ENCODE peak calls at places on chromosomes 2 and 18, in ten cellular contexts. One of them, this sample, is unnamed.

GRCh38 chr2:29729932-29730331 is 191.5 kb downstream of the ALK start:
- DNase-seq in GM19239: no peak
- DNase-seq in globus pallidus: no peak
- DNase-seq in activated effector memory CD4-positive, alpha-beta T cell treated with Interleukin-2 at 50 U/mL for 16 hours: no peak
- DNase-seq in AG08396: no peak
- DNase-seq in NCI-H1694: no peak
- DNase-seq in stimulated activated CD4-positive, alpha-beta T cell treated with anti-CD3 and anti-CD28 coated beads, Interleukin-1b, Interleukin-23, amount 100 ng/mL, for 24 hours: no peak
- DNase-seq in mesendoderm: no peak
- DNase-seq in activated T-cell treated with anti-CD3 and anti-CD28 coated beads, Interleukin-2, amount 50 U/mL, for 72 hours: no peak
- DNase-seq in NCI-H510A treated with DMSO at 0.1 percent for 48 hours: no peak
- DNase-seq in this sample: no peak

GRCh38 chr18:62950246-62950645 is 234.9 kb downstream of the PHLPP1 start:
- DNase-seq in GM19239: no peak
- DNase-seq in globus pallidus: no peak
- DNase-seq in activated effector memory CD4-positive, alpha-beta T cell treated with Interleukin-2 at 50 U/mL for 16 hours: no peak
- DNase-seq in AG08396: no peak
- DNase-seq in NCI-H1694: no peak
- DNase-seq in stimulated activated CD4-positive, alpha-beta T cell treated with anti-CD3 and anti-CD28 coated beads, Interleukin-1b, Interleukin-23, amount 100 ng/mL, for 24 hours: no peak
- DNase-seq in mesendoderm: no peak
- DNase-seq in activated T-cell treated with anti-CD3 and anti-CD28 coated beads, Interleukin-2, amount 50 U/mL, for 72 hours: no peak
- DNase-seq in NCI-H510A treated with DMSO at 0.1 percent for 48 hours: peak
- DNase-seq in this sample: no peak

GRCh38 chr18:79586436-79587297 is 92.9 kb upstream of the CTDP1 start:
- DNase-seq in GM19239: no peak
- DNase-seq in globus pallidus: no peak
- DNase-seq in activated effector memory CD4-positive, alpha-beta T cell treated with Interleukin-2 at 50 U/mL for 16 hours: no peak
- DNase-seq in AG08396: no peak
- DNase-seq in NCI-H1694: no peak
- DNase-seq in stimulated activated CD4-positive, alpha-beta T cell treated with anti-CD3 and anti-CD28 coated beads, Interleukin-1b, Interleukin-23, amount 100 ng/mL, for 24 hours: no peak
- DNase-seq in mesendoderm: no peak
- DNase-seq in activated T-cell treated with anti-CD3 and anti-CD28 coated beads, Interleukin-2, amount 50 U/mL, for 72 hours: no peak
- DNase-seq in NCI-H510A treated with DMSO at 0.1 percent for 48 hours: no peak
- DNase-seq in this sample: no peak

GRCh38 chr2:120681696-120682288 is 53.9 kb upstream of the GLI2 start:
- DNase-seq in GM19239: no peak
- DNase-seq in globus pallidus: no peak
- DNase-seq in activated effector memory CD4-positive, alpha-beta T cell treated with Interleukin-2 at 50 U/mL for 16 hours: no peak
- DNase-seq in AG08396: no peak
- DNase-seq in NCI-H1694: no peak
- DNase-seq in stimulated activated CD4-positive, alpha-beta T cell treated with anti-CD3 and anti-CD28 coated beads, Interleukin-1b, Interleukin-23, amount 100 ng/mL, for 24 hours: no peak
- DNase-seq in mesendoderm: no peak
- DNase-seq in activated T-cell treated with anti-CD3 and anti-CD28 coated beads, Interleukin-2, amount 50 U/mL, for 72 hours: no peak
- DNase-seq in NCI-H510A treated with DMSO at 0.1 percent for 48 hours: no peak
- DNase-seq in this sample: no peak

GRCh38 chr2:61943251-61943650 is 37.8 kb downstream of the COMMD1 start:
- DNase-seq in GM19239: no peak
- DNase-seq in globus pallidus: no peak
- DNase-seq in activated effector memory CD4-positive, alpha-beta T cell treated with Interleukin-2 at 50 U/mL for 16 hours: no peak
- DNase-seq in AG08396: no peak
- DNase-seq in NCI-H1694: no peak
- DNase-seq in stimulated activated CD4-positive, alpha-beta T cell treated with anti-CD3 and anti-CD28 coated beads, Interleukin-1b, Interleukin-23, amount 100 ng/mL, for 24 hours: no peak
- DNase-seq in mesendoderm: no peak
- DNase-seq in activated T-cell treated with anti-CD3 and anti-CD28 coated beads, Interleukin-2, amount 50 U/mL, for 72 hours: no peak
- DNase-seq in NCI-H510A treated with DMSO at 0.1 percent for 48 hours: no peak
- DNase-seq in this sample: no peak

GRCh38 chr2:95059656-95060370 is 34.3 kb downstream of the MAL start:
- DNase-seq in GM19239: no peak
- DNase-seq in globus pallidus: peak
- DNase-seq in activated effector memory CD4-positive, alpha-beta T cell treated with Interleukin-2 at 50 U/mL for 16 hours: no peak
- DNase-seq in AG08396: no peak
- DNase-seq in NCI-H1694: no peak
- DNase-seq in stimulated activated CD4-positive, alpha-beta T cell treated with anti-CD3 and anti-CD28 coated beads, Interleukin-1b, Interleukin-23, amount 100 ng/mL, for 24 hours: no peak
- DNase-seq in mesendoderm: no peak
- DNase-seq in activated T-cell treated with anti-CD3 and anti-CD28 coated beads, Interleukin-2, amount 50 U/mL, for 72 hours: no peak
- DNase-seq in NCI-H510A treated with DMSO at 0.1 percent for 48 hours: no peak
- DNase-seq in this sample: no peak

GRCh38 chr2:185132501-185133041 is 534.2 kb downstream of the ZNF804A start:
- DNase-seq in GM19239: no peak
- DNase-seq in globus pallidus: no peak
- DNase-seq in activated effector memory CD4-positive, alpha-beta T cell treated with Interleukin-2 at 50 U/mL for 16 hours: no peak
- DNase-seq in AG08396: no peak
- DNase-seq in NCI-H1694: no peak
- DNase-seq in stimulated activated CD4-positive, alpha-beta T cell treated with anti-CD3 and anti-CD28 coated beads, Interleukin-1b, Interleukin-23, amount 100 ng/mL, for 24 hours: no peak
- DNase-seq in mesendoderm: no peak
- DNase-seq in activated T-cell treated with anti-CD3 and anti-CD28 coated beads, Interleukin-2, amount 50 U/mL, for 72 hours: no peak
- DNase-seq in NCI-H510A treated with DMSO at 0.1 percent for 48 hours: no peak
- DNase-seq in this sample: no peak

GRCh38 chr18:32446780-32447179 is 23.9 kb downstream of the GAREM1 start:
- DNase-seq in GM19239: no peak
- DNase-seq in globus pallidus: peak
- DNase-seq in activated effector memory CD4-positive, alpha-beta T cell treated with Interleukin-2 at 50 U/mL for 16 hours: no peak
- DNase-seq in AG08396: no peak
- DNase-seq in NCI-H1694: no peak
- DNase-seq in stimulated activated CD4-positive, alpha-beta T cell treated with anti-CD3 and anti-CD28 coated beads, Interleukin-1b, Interleukin-23, amount 100 ng/mL, for 24 hours: no peak
- DNase-seq in mesendoderm: no peak
- DNase-seq in activated T-cell treated with anti-CD3 and anti-CD28 coated beads, Interleukin-2, amount 50 U/mL, for 72 hours: no peak
- DNase-seq in NCI-H510A treated with DMSO at 0.1 percent for 48 hours: no peak
- DNase-seq in this sample: no peak

GRCh38 chr18:55096261-55097026 is 137.2 kb upstream of the CCDC68 start:
- DNase-seq in GM19239: no peak
- DNase-seq in globus pallidus: peak
- DNase-seq in activated effector memory CD4-positive, alpha-beta T cell treated with Interleukin-2 at 50 U/mL for 16 hours: no peak
- DNase-seq in AG08396: peak
- DNase-seq in NCI-H1694: peak
- DNase-seq in stimulated activated CD4-positive, alpha-beta T cell treated with anti-CD3 and anti-CD28 coated beads, Interleukin-1b, Interleukin-23, amount 100 ng/mL, for 24 hours: no peak
- DNase-seq in mesendoderm: peak
- DNase-seq in activated T-cell treated with anti-CD3 and anti-CD28 coated beads, Interleukin-2, amount 50 U/mL, for 72 hours: no peak
- DNase-seq in NCI-H510A treated with DMSO at 0.1 percent for 48 hours: peak
- DNase-seq in this sample: peak

GRCh38 chr18:77444385-77444784 is 194.7 kb downstream of the GALR1 start:
- DNase-seq in GM19239: no peak
- DNase-seq in globus pallidus: no peak
- DNase-seq in activated effector memory CD4-positive, alpha-beta T cell treated with Interleukin-2 at 50 U/mL for 16 hours: no peak
- DNase-seq in AG08396: no peak
- DNase-seq in NCI-H1694: no peak
- DNase-seq in stimulated activated CD4-positive, alpha-beta T cell treated with anti-CD3 and anti-CD28 coated beads, Interleukin-1b, Interleukin-23, amount 100 ng/mL, for 24 hours: no peak
- DNase-seq in mesendoderm: no peak
- DNase-seq in activated T-cell treated with anti-CD3 and anti-CD28 coated beads, Interleukin-2, amount 50 U/mL, for 72 hours: no peak
- DNase-seq in NCI-H510A treated with DMSO at 0.1 percent for 48 hours: no peak
- DNase-seq in this sample: no peak

GRCh38 chr18:49869354-49869753 is 56.0 kb upstream of the ACAA2 start:
- DNase-seq in GM19239: no peak
- DNase-seq in globus pallidus: no peak
- DNase-seq in activated effector memory CD4-positive, alpha-beta T cell treated with Interleukin-2 at 50 U/mL for 16 hours: no peak
- DNase-seq in AG08396: no peak
- DNase-seq in NCI-H1694: no peak
- DNase-seq in stimulated activated CD4-positive, alpha-beta T cell treated with anti-CD3 and anti-CD28 coated beads, Interleukin-1b, Interleukin-23, amount 100 ng/mL, for 24 hours: no peak
- DNase-seq in mesendoderm: no peak
- DNase-seq in activated T-cell treated with anti-CD3 and anti-CD28 coated beads, Interleukin-2, amount 50 U/mL, for 72 hours: no peak
- DNase-seq in NCI-H510A treated with DMSO at 0.1 percent for 48 hours: peak
- DNase-seq in this sample: no peak

GRCh38 chr2:25025996-25026530 is 15.8 kb upstream of the EFR3B start:
- DNase-seq in GM19239: no peak
- DNase-seq in globus pallidus: no peak
- DNase-seq in activated effector memory CD4-positive, alpha-beta T cell treated with Interleukin-2 at 50 U/mL for 16 hours: no peak
- DNase-seq in AG08396: no peak
- DNase-seq in NCI-H1694: no peak
- DNase-seq in stimulated activated CD4-positive, alpha-beta T cell treated with anti-CD3 and anti-CD28 coated beads, Interleukin-1b, Interleukin-23, amount 100 ng/mL, for 24 hours: no peak
- DNase-seq in mesendoderm: no peak
- DNase-seq in activated T-cell treated with anti-CD3 and anti-CD28 coated beads, Interleukin-2, amount 50 U/mL, for 72 hours: no peak
- DNase-seq in NCI-H510A treated with DMSO at 0.1 percent for 48 hours: no peak
- DNase-seq in this sample: no peak

GRCh38 chr18:48799724-48800315 is 150.9 kb downstream of the SMAD7 start:
- DNase-seq in GM19239: no peak
- DNase-seq in globus pallidus: no peak
- DNase-seq in activated effector memory CD4-positive, alpha-beta T cell treated with Interleukin-2 at 50 U/mL for 16 hours: no peak
- DNase-seq in AG08396: no peak
- DNase-seq in NCI-H1694: no peak
- DNase-seq in stimulated activated CD4-positive, alpha-beta T cell treated with anti-CD3 and anti-CD28 coated beads, Interleukin-1b, Interleukin-23, amount 100 ng/mL, for 24 hours: no peak
- DNase-seq in mesendoderm: no peak
- DNase-seq in activated T-cell treated with anti-CD3 and anti-CD28 coated beads, Interleukin-2, amount 50 U/mL, for 72 hours: no peak
- DNase-seq in NCI-H510A treated with DMSO at 0.1 percent for 48 hours: no peak
- DNase-seq in this sample: no peak

GRCh38 chr2:8244634-8245033 is 437.2 kb upstream of the ID2 start:
- DNase-seq in GM19239: no peak
- DNase-seq in globus pallidus: peak
- DNase-seq in activated effector memory CD4-positive, alpha-beta T cell treated with Interleukin-2 at 50 U/mL for 16 hours: no peak
- DNase-seq in AG08396: no peak
- DNase-seq in NCI-H1694: no peak
- DNase-seq in stimulated activated CD4-positive, alpha-beta T cell treated with anti-CD3 and anti-CD28 coated beads, Interleukin-1b, Interleukin-23, amount 100 ng/mL, for 24 hours: no peak
- DNase-seq in mesendoderm: no peak
- DNase-seq in activated T-cell treated with anti-CD3 and anti-CD28 coated beads, Interleukin-2, amount 50 U/mL, for 72 hours: no peak
- DNase-seq in NCI-H510A treated with DMSO at 0.1 percent for 48 hours: no peak
- DNase-seq in this sample: no peak

GRCh38 chr2:190959911-190960788 is 53.8 kb downstream of the STAT1 start:
- DNase-seq in GM19239: no peak
- DNase-seq in globus pallidus: no peak
- DNase-seq in activated effector memory CD4-positive, alpha-beta T cell treated with Interleukin-2 at 50 U/mL for 16 hours: no peak
- DNase-seq in AG08396: no peak
- DNase-seq in NCI-H1694: no peak
- DNase-seq in stimulated activated CD4-positive, alpha-beta T cell treated with anti-CD3 and anti-CD28 coated beads, Interleukin-1b, Interleukin-23, amount 100 ng/mL, for 24 hours: no peak
- DNase-seq in mesendoderm: no peak
- DNase-seq in activated T-cell treated with anti-CD3 and anti-CD28 coated beads, Interleukin-2, amount 50 U/mL, for 72 hours: no peak
- DNase-seq in NCI-H510A treated with DMSO at 0.1 percent for 48 hours: no peak
- DNase-seq in this sample: no peak

GRCh38 chr2:218026244-218026643 is 23.4 kb upstream of the TNS1 start:
- DNase-seq in GM19239: no peak
- DNase-seq in globus pallidus: no peak
- DNase-seq in activated effector memory CD4-positive, alpha-beta T cell treated with Interleukin-2 at 50 U/mL for 16 hours: no peak
- DNase-seq in AG08396: no peak
- DNase-seq in NCI-H1694: no peak
- DNase-seq in stimulated activated CD4-positive, alpha-beta T cell treated with anti-CD3 and anti-CD28 coated beads, Interleukin-1b, Interleukin-23, amount 100 ng/mL, for 24 hours: no peak
- DNase-seq in mesendoderm: no peak
- DNase-seq in activated T-cell treated with anti-CD3 and anti-CD28 coated beads, Interleukin-2, amount 50 U/mL, for 72 hours: no peak
- DNase-seq in NCI-H510A treated with DMSO at 0.1 percent for 48 hours: no peak
- DNase-seq in this sample: no peak

This sample was measured in NCI-H446 treated with DMSO at 0.1 percent for 48 hours.